ENCODE peak calls at places on chromosome 21, in eight cellular contexts. One of them, this sample, is unnamed. For H3K4me1, the result is how much of the 10 kb centered on the place peaks cover.

GRCh38 chr21:41183575-41183974 is 15.6 kb downstream of the BACE2 start:
- DNase-seq in transverse colon: no peak
- DNase-seq in SK-N-SH: no peak
- DNase-seq in prostate gland: no peak
- DNase-seq in H1: no peak
- DNase-seq in K562: no peak
- DNase-seq in suprapubic skin: no peak
- DNase-seq in stomach: no peak
- DNase-seq in this sample: no peak

GRCh38 chr21:16193758-16194606 is 464.2 kb downstream of the USP25 start:
- DNase-seq in transverse colon: peak
- DNase-seq in SK-N-SH: no peak
- DNase-seq in prostate gland: peak
- DNase-seq in H1: peak
- DNase-seq in K562: no peak
- DNase-seq in suprapubic skin: peak
- DNase-seq in stomach: peak
- DNase-seq in this sample: no peak

GRCh38 chr21:17742181-17742580 is 77.0 kb downstream of the C21orf91 start:
- DNase-seq in transverse colon: no peak
- DNase-seq in SK-N-SH: no peak
- DNase-seq in prostate gland: no peak
- DNase-seq in H1: no peak
- DNase-seq in K562: no peak
- DNase-seq in suprapubic skin: no peak
- DNase-seq in stomach: no peak
- DNase-seq in this sample: no peak

GRCh38 chr21:41349607-41350390 is 12.0 kb upstream of the MX2 start:
- DNase-seq in transverse colon: no peak
- DNase-seq in SK-N-SH: no peak
- DNase-seq in prostate gland: no peak
- DNase-seq in H1: no peak
- DNase-seq in K562: no peak
- DNase-seq in suprapubic skin: no peak
- DNase-seq in stomach: no peak
- DNase-seq in this sample: no peak

GRCh38 chr21:26941436-26941835 is 25.5 kb downstream of the ADAMTS5 start:
- DNase-seq in transverse colon: no peak
- DNase-seq in SK-N-SH: no peak
- DNase-seq in prostate gland: no peak
- DNase-seq in H1: no peak
- DNase-seq in K562: no peak
- DNase-seq in suprapubic skin: no peak
- DNase-seq in stomach: no peak
- DNase-seq in this sample: no peak

GRCh38 chr21:46661627-46662366 is 26.3 kb downstream of the PRMT2 start:
- DNase-seq in transverse colon: no peak
- DNase-seq in SK-N-SH: peak
- DNase-seq in prostate gland: no peak
- DNase-seq in H1: no peak
- DNase-seq in K562: no peak
- DNase-seq in suprapubic skin: no peak
- DNase-seq in stomach: no peak
- DNase-seq in this sample: no peak

GRCh38 chr21:25709684-25710265 is 24.9 kb downstream of the ATP5PF start:
- DNase-seq in transverse colon: no peak
- DNase-seq in SK-N-SH: no peak
- DNase-seq in prostate gland: no peak
- DNase-seq in H1: peak
- DNase-seq in K562: no peak
- DNase-seq in suprapubic skin: no peak
- DNase-seq in stomach: no peak
- DNase-seq in this sample: no peak

GRCh38 chr21:39345440-39345839 is 3.4 kb downstream of the HMGN1 start:
- DNase-seq in transverse colon: no peak
- DNase-seq in SK-N-SH: no peak
- DNase-seq in prostate gland: no peak
- DNase-seq in H1: no peak
- DNase-seq in K562: no peak
- DNase-seq in suprapubic skin: no peak
- DNase-seq in stomach: no peak
- DNase-seq in this sample: no peak

GRCh38 chr21:26405735-26406361 is 167.2 kb downstream of the CYYR1 start:
- DNase-seq in transverse colon: no peak
- DNase-seq in SK-N-SH: no peak
- DNase-seq in prostate gland: no peak
- DNase-seq in H1: no peak
- DNase-seq in K562: no peak
- DNase-seq in suprapubic skin: no peak
- DNase-seq in stomach: no peak
- DNase-seq in this sample: no peak

GRCh38 chr21:29105218-29105617 is 25.2 kb upstream of the MAP3K7CL start:
- DNase-seq in transverse colon: no peak
- DNase-seq in SK-N-SH: no peak
- DNase-seq in prostate gland: no peak
- DNase-seq in H1: no peak
- DNase-seq in K562: no peak
- DNase-seq in suprapubic skin: no peak
- DNase-seq in stomach: no peak
- DNase-seq in this sample: no peak

GRCh38 chr21:39852726-39853510 is 14.3 kb upstream of the PCP4 start:
- DNase-seq in transverse colon: no peak
- DNase-seq in SK-N-SH: no peak
- DNase-seq in prostate gland: no peak
- DNase-seq in H1: no peak
- DNase-seq in K562: no peak
- DNase-seq in suprapubic skin: no peak
- DNase-seq in stomach: no peak
- DNase-seq in this sample: no peak

GRCh38 chr21:29318354-29318753 is 19.6 kb downstream of the BACH1 start:
- DNase-seq in transverse colon: no peak
- DNase-seq in SK-N-SH: no peak
- DNase-seq in prostate gland: no peak
- DNase-seq in H1: no peak
- DNase-seq in K562: no peak
- DNase-seq in suprapubic skin: no peak
- DNase-seq in stomach: no peak
- DNase-seq in this sample: no peak

GRCh38 chr21:27649323-27649722 is 682.4 kb upstream of the ADAMTS5 start:
- DNase-seq in transverse colon: no peak
- DNase-seq in SK-N-SH: no peak
- DNase-seq in prostate gland: no peak
- DNase-seq in H1: no peak
- DNase-seq in K562: no peak
- DNase-seq in suprapubic skin: no peak
- DNase-seq in stomach: no peak
- DNase-seq in this sample: no peak

GRCh38 chr21:27206368-27206982 is 239.6 kb upstream of the ADAMTS5 start:
- DNase-seq in transverse colon: no peak
- DNase-seq in SK-N-SH: no peak
- DNase-seq in prostate gland: no peak
- DNase-seq in H1: peak
- DNase-seq in K562: no peak
- DNase-seq in suprapubic skin: no peak
- DNase-seq in stomach: no peak
- DNase-seq in this sample: no peak

GRCh38 chr21:28229811-28230210 is 762.9 kb downstream of the LTN1 start:
- DNase-seq in transverse colon: no peak
- DNase-seq in SK-N-SH: no peak
- DNase-seq in prostate gland: no peak
- DNase-seq in H1: no peak
- DNase-seq in K562: no peak
- DNase-seq in suprapubic skin: no peak
- DNase-seq in stomach: no peak
- DNase-seq in this sample: no peak

GRCh38 chr21:31730687-31731111 is 1.2 kb downstream of the SCAF4 start:
- DNase-seq in transverse colon: no peak
- DNase-seq in SK-N-SH: no peak
- DNase-seq in prostate gland: peak
- DNase-seq in H1: peak
- DNase-seq in K562: no peak
- DNase-seq in suprapubic skin: no peak
- DNase-seq in stomach: no peak
- DNase-seq in this sample: no peak

GRCh38 chr21:21213297-21213696 is 215.1 kb downstream of the NCAM2 start:
- DNase-seq in transverse colon: no peak
- DNase-seq in SK-N-SH: no peak
- DNase-seq in prostate gland: no peak
- DNase-seq in H1: no peak
- DNase-seq in K562: no peak
- DNase-seq in suprapubic skin: no peak
- DNase-seq in stomach: no peak
- DNase-seq in this sample: no peak

GRCh38 chr21:22352088-22352487 is 1353.9 kb downstream of the NCAM2 start:
- DNase-seq in transverse colon: no peak
- DNase-seq in SK-N-SH: no peak
- DNase-seq in prostate gland: no peak
- DNase-seq in H1: no peak
- DNase-seq in K562: no peak
- DNase-seq in suprapubic skin: no peak
- DNase-seq in stomach: no peak
- DNase-seq in this sample: no peak

GRCh38 chr21:34844033-34844923 is 175.5 kb downstream of the CLIC6 start:
- DNase-seq in transverse colon: peak
- DNase-seq in SK-N-SH: no peak
- DNase-seq in prostate gland: no peak
- DNase-seq in H1: no peak
- DNase-seq in K562: no peak
- DNase-seq in suprapubic skin: peak
- DNase-seq in stomach: peak
- DNase-seq in this sample: no peak

DNA sequence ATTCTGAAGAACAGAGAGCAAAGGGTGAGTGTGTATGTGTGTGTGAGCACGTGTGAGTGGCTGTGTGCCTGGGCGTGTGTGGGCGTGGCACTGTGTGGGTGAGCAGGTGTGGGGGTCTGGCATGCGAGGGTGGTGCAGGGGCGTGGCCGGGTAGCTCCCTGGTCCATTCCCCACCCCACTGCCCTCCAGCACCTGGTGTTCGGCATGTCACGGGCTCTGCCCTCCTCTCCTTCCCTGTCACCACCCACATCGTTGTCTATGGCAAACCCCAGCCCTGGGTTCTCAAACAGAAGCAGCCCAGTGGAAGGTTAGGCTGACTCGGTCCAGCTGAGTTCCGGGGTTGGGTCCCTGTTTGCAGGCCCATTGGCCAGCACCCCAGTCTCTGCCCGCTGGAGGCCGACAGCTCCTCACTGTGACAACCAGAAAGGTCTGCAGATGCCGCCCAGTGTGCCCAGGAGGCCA is 39.8 kb downstream of the UBE2G2 start:
- DNase-seq in transverse colon: peak
- DNase-seq in SK-N-SH: no peak
- DNase-seq in prostate gland: no peak
- DNase-seq in H1: no peak
- DNase-seq in K562: no peak
- DNase-seq in suprapubic skin: no peak
- DNase-seq in stomach: no peak
- DNase-seq in this sample: peak
- TF ChIP-seq CTCF in transverse colon: no peak
- TF ChIP-seq CTCF in SK-N-SH: no peak
- TF ChIP-seq CTCF in prostate gland: no peak
- TF ChIP-seq CTCF in H1: no peak
- TF ChIP-seq CTCF in K562: no peak
- TF ChIP-seq CTCF in suprapubic skin: no peak
- TF ChIP-seq CTCF in stomach: no peak
- TF ChIP-seq CTCF in this sample: no peak

GRCh38 chr21:42522271-42522670 is 8.6 kb downstream of the SLC37A1 start:
- DNase-seq in transverse colon: no peak
- DNase-seq in SK-N-SH: no peak
- DNase-seq in prostate gland: no peak
- DNase-seq in H1: no peak
- DNase-seq in K562: no peak
- DNase-seq in suprapubic skin: no peak
- DNase-seq in stomach: no peak
- DNase-seq in this sample: no peak
- TF ChIP-seq POLR2AphosphoS5 in transverse colon: no peak
- TF ChIP-seq POLR2AphosphoS5 in SK-N-SH: no peak
- TF ChIP-seq POLR2AphosphoS5 in prostate gland: no peak
- TF ChIP-seq POLR2AphosphoS5 in H1: no peak
- TF ChIP-seq POLR2AphosphoS5 in K562: no peak
- TF ChIP-seq POLR2AphosphoS5 in suprapubic skin: no peak
- TF ChIP-seq POLR2AphosphoS5 in stomach: no peak
- TF ChIP-seq POLR2AphosphoS5 in this sample: no peak

GRCh38 chr21:45318556-45319341 is 31.1 kb upstream of the POFUT2 start:
- DNase-seq in transverse colon: peak
- DNase-seq in SK-N-SH: no peak
- DNase-seq in prostate gland: no peak
- DNase-seq in H1: no peak
- DNase-seq in K562: peak
- DNase-seq in suprapubic skin: peak
- DNase-seq in stomach: peak
- DNase-seq in this sample: peak

GRCh38 chr21:45317401-45318145 is 29.9 kb upstream of the POFUT2 start:
- DNase-seq in transverse colon: no peak
- DNase-seq in SK-N-SH: no peak
- DNase-seq in prostate gland: no peak
- DNase-seq in H1: no peak
- DNase-seq in K562: no peak
- DNase-seq in suprapubic skin: peak
- DNase-seq in stomach: no peak
- DNase-seq in this sample: peak

GRCh38 chr21:45316871-45317400 is 29.2 kb upstream of the POFUT2 start:
- DNase-seq in transverse colon: no peak
- DNase-seq in SK-N-SH: no peak
- DNase-seq in prostate gland: no peak
- DNase-seq in H1: no peak
- DNase-seq in K562: no peak
- DNase-seq in suprapubic skin: peak
- DNase-seq in stomach: no peak
- DNase-seq in this sample: peak

GRCh38 chr21:45319461-45320211 is 31.9 kb upstream of the POFUT2 start:
- DNase-seq in transverse colon: no peak
- DNase-seq in SK-N-SH: no peak
- DNase-seq in prostate gland: no peak
- DNase-seq in H1: no peak
- DNase-seq in K562: no peak
- DNase-seq in suprapubic skin: peak
- DNase-seq in stomach: no peak
- DNase-seq in this sample: peak

GRCh38 chr21:45318146-45318555 is 30.5 kb upstream of the POFUT2 start:
- DNase-seq in transverse colon: no peak
- DNase-seq in SK-N-SH: no peak
- DNase-seq in prostate gland: no peak
- DNase-seq in H1: no peak
- DNase-seq in K562: no peak
- DNase-seq in suprapubic skin: no peak
- DNase-seq in stomach: no peak
- DNase-seq in this sample: no peak
- H3K4me1 ChIP-seq in transverse colon: under half
- H3K4me1 ChIP-seq in SK-N-SH: under half
- H3K4me1 ChIP-seq in prostate gland: under half
- H3K4me1 ChIP-seq in H1: under half
- H3K4me1 ChIP-seq in K562: under half
- H3K4me1 ChIP-seq in suprapubic skin: under half
- H3K4me1 ChIP-seq in stomach: half or more
- H3K4me1 ChIP-seq in this sample: half or more

DNA sequence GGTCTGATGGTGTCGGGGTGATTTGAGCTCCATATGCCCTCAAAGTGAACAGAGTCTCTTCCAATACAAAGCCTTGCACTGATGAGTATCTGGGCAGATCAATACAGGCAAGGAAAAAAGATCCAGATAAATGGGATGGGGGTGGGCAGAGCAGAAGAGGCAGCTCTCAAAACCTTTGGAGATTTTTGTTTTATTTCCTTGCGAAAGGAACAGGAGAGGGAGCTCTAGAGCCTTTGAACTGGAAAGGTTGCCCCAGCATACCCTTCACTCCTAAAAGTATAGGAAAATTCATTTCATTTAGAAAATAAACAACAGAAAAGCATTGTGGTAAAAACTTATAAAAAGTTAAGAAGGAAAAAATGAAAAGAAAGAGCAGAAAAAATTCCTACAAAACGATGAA is 31.4 kb upstream of the OLIG2 start:
- DNase-seq in transverse colon: no peak
- DNase-seq in SK-N-SH: peak
- DNase-seq in prostate gland: no peak
- DNase-seq in H1: no peak
- DNase-seq in K562: peak
- DNase-seq in suprapubic skin: no peak
- DNase-seq in stomach: no peak
- DNase-seq in this sample: no peak
- TF ChIP-seq CTCF in transverse colon: no peak
- TF ChIP-seq CTCF in SK-N-SH: peak
- TF ChIP-seq CTCF in prostate gland: no peak
- TF ChIP-seq CTCF in H1: no peak
- TF ChIP-seq CTCF in K562: peak
- TF ChIP-seq CTCF in suprapubic skin: no peak
- TF ChIP-seq CTCF in stomach: no peak
- TF ChIP-seq CTCF in this sample: peak

This sample was measured in spleen.